ENCODE peak calls at places on chromosomes 16 and 17, in eight cellular contexts. M, W, U, J, O, F, G and Y are unnamed samples.
A peak's percentile ranks its signal among the peaks of the same experiment; 100 is the strongest.

GRCh38 chr17:43013296-43013695 is 6.7 kb downstream of the IFI35 start:
- DNase-seq in M (no peak), O (no peak), J (no peak), G (no peak), W (no peak), F (no peak), U (no peak), Y (no peak)

GRCh38 chr17:80487511-80487910 is 11.1 kb upstream of the NPTX1 start:
- DNase-seq in O (no peak), G (peak; percentile 37), U (no peak), F (no peak), J (no peak), W (no peak), M (no peak), Y (no peak)

GRCh38 chr17:2198917-2199316 is 104.7 kb downstream of the SMG6 start:
- DNase-seq in O (no peak), J (no peak), G (no peak), F (no peak), M (no peak), W (peak; percentile 83), U (no peak), Y (no peak)

GRCh38 chr16:70253291-70254094 is 1.8 kb upstream of the EXOSC6 start:
- DNase-seq in O (no peak), M (peak; percentile 67), F (no peak), G (no peak), J (peak; percentile 28), W (peak; percentile 51), U (no peak), Y (peak; percentile 72)

GRCh38 chr17:80992948-80993624 is 1.4 kb downstream of the CHMP6 start:
- DNase-seq in F (no peak), J (no peak), U (no peak), O (no peak), M (no peak), W (no peak), G (no peak), Y (no peak)

GRCh38 chr17:66412857-66413563 is 110.6 kb downstream of the PRKCA start:
- DNase-seq in G (no peak), J (no peak), W (no peak), M (no peak), F (no peak), O (no peak), U (no peak), Y (no peak)

GRCh38 chr17:50355701-50356341 is 9.9 kb downstream of the XYLT2 start:
- DNase-seq in F (no peak), U (no peak), M (no peak), J (no peak), O (no peak), W (no peak), G (no peak), Y (peak; percentile 50)

GRCh38 chr16:50455288-50455845 is 86.6 kb upstream of the BRD7 start:
- DNase-seq in M (no peak), U (no peak), G (no peak), F (no peak), O (no peak), J (no peak), W (no peak), Y (no peak)

GRCh38 chr16:13351651-13352217 is 450.3 kb downstream of the SHISA9 start:
- DNase-seq in U (no peak), O (no peak), F (no peak), W (no peak), G (no peak), J (no peak), M (no peak), Y (no peak)

GRCh38 chr17:28575126-28575795 is 1.4 kb downstream of the ALDOC start:
- DNase-seq in G (no peak), J (no peak), U (no peak), W (no peak), F (no peak), O (no peak), M (peak; percentile 17), Y (no peak)

GRCh38 chr16:27241658-27242057 is 26.9 kb downstream of the NSMCE1 start:
- DNase-seq in O (no peak), M (no peak), W (no peak), G (no peak), J (no peak), U (no peak), F (no peak), Y (no peak)

GRCh38 chr16:31201511-31202401 is 804 bp downstream of the PYCARD start:
- DNase-seq in J (peak; percentile 57), M (peak; percentile 20), O (no peak), W (no peak), G (no peak), F (no peak), U (no peak), Y (no peak)

GRCh38 chr17:78023042-78023441 is 64.5 kb downstream of the TNRC6C start:
- DNase-seq in J (no peak), M (no peak), G (no peak), U (no peak), F (no peak), W (no peak), O (no peak), Y (no peak)
- H3K27me3 ChIP-seq in J (no peaks in the 10 kb centered on the region), M (no peaks in the 10 kb centered on the region), G (peaks cover 52% of the 10 kb centered on the region), U (no peaks in the 10 kb centered on the region), F (no peaks in the 10 kb centered on the region), W (no peaks in the 10 kb centered on the region), O (no peaks in the 10 kb centered on the region), Y (no peaks in the 10 kb centered on the region)

DNA sequence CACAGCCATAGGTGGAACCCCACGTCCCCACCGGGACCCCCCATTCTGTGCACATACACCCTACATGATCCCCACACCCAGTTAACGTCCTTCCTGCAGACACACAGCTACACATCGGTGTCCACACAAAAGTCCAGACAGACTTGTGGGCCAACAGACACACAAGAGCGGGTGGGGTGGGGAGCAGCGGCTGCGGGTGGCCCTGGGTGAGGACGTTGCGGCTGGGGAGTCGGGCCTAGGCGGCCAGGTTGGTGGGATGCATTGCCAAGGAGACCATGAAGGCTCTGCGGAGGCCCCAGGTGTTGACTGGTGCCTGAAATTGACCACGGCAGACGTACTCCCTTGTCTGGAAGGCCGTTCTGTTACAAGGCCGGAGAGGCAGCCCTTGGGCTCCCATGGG is 8.7 kb upstream of the DPEP1 start:
- DNase-seq in G (no peak), U (no peak), O (no peak), W (no peak), M (no peak), J (no peak), F (no peak), Y (no peak)
- H3K27me3 ChIP-seq in G (no peaks in the 10 kb centered on the region), U (no peaks in the 10 kb centered on the region), O (no peaks in the 10 kb centered on the region), W (no peaks in the 10 kb centered on the region), M (peaks cover 6% of the 10 kb centered on the region), J (no peaks in the 10 kb centered on the region), F (peaks cover 51% of the 10 kb centered on the region), Y (no peaks in the 10 kb centered on the region)

DNA sequence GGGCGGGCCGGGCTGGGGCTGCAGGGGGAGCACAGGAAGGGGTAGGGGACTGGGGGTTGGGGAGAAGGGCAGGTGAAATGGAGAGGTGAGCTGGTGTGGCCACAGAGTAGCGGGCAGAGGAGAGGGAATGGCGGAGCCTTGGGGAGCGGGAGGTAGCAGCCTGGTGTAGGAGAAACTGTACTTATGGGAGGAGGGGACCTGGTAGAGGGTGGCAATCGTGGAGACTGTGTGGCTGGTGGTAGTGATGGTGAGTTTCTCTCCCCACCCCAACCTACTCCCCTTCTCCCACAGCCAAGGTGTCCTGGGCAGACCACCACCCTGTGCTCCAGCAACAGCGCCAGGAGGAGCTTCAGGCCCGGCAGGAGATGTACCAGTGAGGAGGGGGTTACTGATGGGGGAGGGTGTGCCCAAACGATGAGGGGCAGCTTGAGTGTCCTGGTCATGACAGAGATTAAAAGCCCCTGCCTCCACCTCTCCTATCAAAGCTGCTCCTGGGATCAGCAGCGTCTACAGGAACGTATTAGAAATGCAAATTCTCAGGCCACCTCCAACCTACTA is 831 bp downstream of the ALOX15B start:
- DNase-seq in M (no peak), J (no peak), O (no peak), G (no peak), F (peak; percentile 40), W (no peak), U (no peak), Y (no peak)
- H3K27me3 ChIP-seq in M (peaks cover 10% of the 10 kb centered on the region), J (no peaks in the 10 kb centered on the region), O (no peaks in the 10 kb centered on the region), G (no peaks in the 10 kb centered on the region), F (peaks cover 61% of the 10 kb centered on the region), W (no peaks in the 10 kb centered on the region), U (peaks cover 27% of the 10 kb centered on the region), Y (no peaks in the 10 kb centered on the region)

GRCh38 chr16:66846266-66846665 is 2.1 kb downstream of the CA7 start:
- DNase-seq in J (no peak), G (no peak), O (no peak), U (no peak), F (no peak), M (no peak), W (no peak), Y (no peak)
- H3K27me3 ChIP-seq in J (no peaks in the 10 kb centered on the region), G (no peaks in the 10 kb centered on the region), O (peaks cover 22% of the 10 kb centered on the region), U (peaks cover 71% of the 10 kb centered on the region), F (peaks cover 36% of the 10 kb centered on the region), M (peaks cover 72% of the 10 kb centered on the region), W (peaks cover 69% of the 10 kb centered on the region), Y (no peaks in the 10 kb centered on the region)

GRCh38 chr17:36197389-36197708 is 791 bp upstream of the CCL3L1 start:
- DNase-seq in J (no peak), F (no peak), O (no peak), W (no peak), U (no peak), G (no peak), M (no peak), Y (no peak)
- H3K27me3 ChIP-seq in J (no peaks in the 10 kb centered on the region), F (peaks cover 9% of the 10 kb centered on the region), O (no peaks in the 10 kb centered on the region), W (peaks cover 12% of the 10 kb centered on the region), U (no peaks in the 10 kb centered on the region), G (peaks cover 69% of the 10 kb centered on the region), M (peaks cover 14% of the 10 kb centered on the region), Y (peaks cover 3% of the 10 kb centered on the region)